ENCODE peak calls at places on chromosomes 13 and 19, in eight cellular contexts. W is ascending aorta, D is IMR-90, U is heart left ventricle, Z is astrocyte of the cerebellum, V is psoas muscle, L is spleen, X is heart right ventricle. R is an unnamed sample.

GRCh38 chr19:307111-307531 is 15.9 kb upstream of the PLPP2 start:
- DNase-seq in W (no peak), D (no peak), U (no peak), Z (no peak), V (no peak), L (peak), X (no peak), R (no peak)

GRCh38 chr19:13841339-13842293 is 35.3 kb upstream of the NANOS3 start:
- DNase-seq in W (peak), D (no peak), U (peak), Z (no peak), V (peak), L (peak), X (no peak), R (no peak)

GRCh38 chr19:42421591-42422031 is 5.6 kb downstream of the LIPE start:
- DNase-seq in W (peak), D (no peak), U (no peak), Z (no peak), V (no peak), L (peak), X (peak), R (no peak)

GRCh38 chr19:34274827-34275625 is 20.7 kb downstream of the GARRE1 start:
- DNase-seq in W (no peak), D (peak), U (no peak), Z (peak), V (no peak), L (no peak), X (no peak), R (no peak)

GRCh38 chr13:70353096-70353495 is 244.8 kb upstream of the KLHL1 start:
- DNase-seq in W (no peak), D (no peak), U (no peak), Z (no peak), V (no peak), L (no peak), X (no peak), R (no peak)

GRCh38 chr13:25981060-25981459 is 70.8 kb downstream of the SHISA2 start:
- DNase-seq in W (no peak), D (no peak), U (no peak), Z (no peak), V (no peak), L (no peak), X (no peak), R (no peak)

GRCh38 chr13:78102121-78102677 is 183.6 kb upstream of the EDNRB start:
- DNase-seq in W (no peak), D (peak), U (peak), Z (no peak), V (peak), L (no peak), X (peak), R (no peak)

GRCh38 chr13:97719759-97720158 is 233.7 kb upstream of the IPO5 start:
- DNase-seq in W (no peak), D (no peak), U (no peak), Z (no peak), V (no peak), L (no peak), X (no peak), R (no peak)

GRCh38 chr13:54949735-54950134 is 1921.1 kb downstream of the OLFM4 start:
- DNase-seq in W (no peak), D (no peak), U (no peak), Z (no peak), V (no peak), L (no peak), X (no peak), R (no peak)

GRCh38 chr13:21137696-21138095 is 38.7 kb downstream of the SKA3 start:
- DNase-seq in W (no peak), D (peak), U (no peak), Z (no peak), V (no peak), L (no peak), X (no peak), R (no peak)

GRCh38 chr13:107370036-107370785 is 802.3 kb upstream of the ARGLU1 start:
- DNase-seq in W (no peak), D (peak), U (no peak), Z (peak), V (no peak), L (no peak), X (no peak), R (no peak)

GRCh38 chr13:48653074-48654054 is at the start of gene CYSLTR2:
- DNase-seq in W (no peak), D (peak), U (peak), Z (peak), V (no peak), L (no peak), X (no peak), R (peak)

GRCh38 chr13:20219585-20219984 is 12.5 kb downstream of the GJB6 start:
- DNase-seq in W (no peak), D (no peak), U (no peak), Z (no peak), V (no peak), L (no peak), X (no peak), R (peak)

GRCh38 chr13:40622246-40622645 is 44.2 kb downstream of the FOXO1 start:
- DNase-seq in W (no peak), D (no peak), U (no peak), Z (no peak), V (no peak), L (no peak), X (no peak), R (no peak)

GRCh38 chr19:49932731-49933131 is 3.4 kb upstream of the NUP62 start:
- DNase-seq in W (no peak), D (no peak), U (no peak), Z (no peak), V (no peak), L (peak), X (no peak), R (no peak)

GRCh38 chr13:102917019-102917418 is 71.2 kb downstream of the ERCC5 start:
- DNase-seq in W (no peak), D (no peak), U (no peak), Z (no peak), V (no peak), L (no peak), X (no peak), R (no peak)
- TF ChIP-seq CTCF in W (no peak), D (no peak), U (no peak), Z (no peak), V (no peak), L (no peak), X (no peak), R (no peak)

GRCh38 chr19:53824134-53824611 is at the start of gene NLRP12:
- DNase-seq in W (no peak), D (no peak), U (peak), Z (no peak), V (peak), L (peak), X (no peak), R (no peak)
- H3K4me3 ChIP-seq in W (peak), D (no peak), U (peak), Z (no peak), V (peak), L (peak), X (no peak), R (no peak)

GRCh38 chr13:28376604-28377003 is 118.3 kb downstream of the FLT1 start:
- DNase-seq in W (no peak), D (no peak), U (no peak), Z (no peak), V (no peak), L (no peak), X (no peak), R (no peak)
- TF ChIP-seq CTCF in W (no peak), D (no peak), U (no peak), Z (no peak), V (no peak), L (no peak), X (peak), R (peak)

GRCh38 chr13:111209613-111210012 is 94.5 kb downstream of the ARHGEF7 start:
- DNase-seq in W (no peak), D (no peak), U (no peak), Z (no peak), V (no peak), L (no peak), X (no peak), R (no peak)
- H3K4me3 ChIP-seq in W (no peak), D (no peak), U (peak), Z (no peak), V (peak), L (no peak), X (no peak), R (no peak)

DNA sequence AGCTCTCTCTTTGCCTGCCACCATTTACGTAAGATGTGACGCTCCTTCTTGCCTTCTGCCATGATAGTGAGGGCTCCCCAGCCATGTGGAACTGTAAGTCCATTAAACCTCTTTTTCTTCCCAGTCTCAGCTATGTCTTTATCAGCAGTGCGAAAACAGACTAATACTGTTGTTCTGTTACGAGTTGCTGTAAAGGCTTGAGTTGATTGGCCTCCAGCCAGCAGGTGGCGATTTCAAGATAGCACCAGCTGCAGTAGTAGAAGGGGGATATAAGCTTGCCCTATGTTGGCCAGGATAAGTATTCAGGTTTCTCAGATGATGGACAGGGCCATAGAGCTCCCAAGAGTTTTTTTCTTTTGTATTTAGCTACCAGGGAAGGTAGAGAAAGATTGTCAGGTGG is 385.5 kb downstream of the MZT1 start:
- DNase-seq in W (no peak), D (no peak), U (no peak), Z (no peak), V (no peak), L (no peak), X (no peak), R (no peak)
- TF ChIP-seq CTCF in W (no peak), D (no peak), U (no peak), Z (no peak), V (no peak), L (no peak), X (no peak), R (no peak)

GRCh38 chr19:17685451-17686026 is 2.6 kb downstream of the UNC13A start:
- DNase-seq in W (no peak), D (no peak), U (no peak), Z (no peak), V (no peak), L (no peak), X (no peak), R (no peak)
- H3K4me3 ChIP-seq in W (no peak), D (no peak), U (no peak), Z (no peak), V (no peak), L (no peak), X (no peak), R (no peak)

R was measured in GM12864.